ENCODE peak calls at places on chromosomes 3 and 15, in six cellular contexts. One of them, this sample, is unnamed.
A peak's percentile ranks its signal among the peaks of the same experiment; 100 is the strongest.

GRCh38 chr3:185779461-185779860 is 45.4 kb downstream of the IGF2BP2 start:
- DNase-seq in fibroblast of villous mesenchyme: no peak
- DNase-seq in activated T-helper 9 cell treated with anti-CD3 and anti-CD28 coated beads, Interleukin-2, amount 50 U/mL, for 16 hours: no peak
- DNase-seq in activated naive CD8-positive, alpha-beta T cell treated with anti-CD3 and anti-CD28 coated beads, Interleukin-2, amount 50 U/mL, for 24 hours: no peak
- DNase-seq in NCI-H1092: no peak
- DNase-seq in hypothalamus: no peak
- DNase-seq in this sample: no peak

GRCh38 chr3:32321095-32321835 is 70.4 kb upstream of the CMTM7 start:
- DNase-seq in fibroblast of villous mesenchyme: no peak
- DNase-seq in activated naive CD8-positive, alpha-beta T cell treated with anti-CD3 and anti-CD28 coated beads, Interleukin-2, amount 50 U/mL, for 24 hours: no peak
- DNase-seq in activated T-helper 9 cell treated with anti-CD3 and anti-CD28 coated beads, Interleukin-2, amount 50 U/mL, for 16 hours: no peak
- DNase-seq in NCI-H1092: peak; percentile 18
- DNase-seq in hypothalamus: no peak
- DNase-seq in this sample: no peak

GRCh38 chr3:43155464-43156121 is 49.7 kb upstream of the POMGNT2 start:
- DNase-seq in fibroblast of villous mesenchyme: peak; percentile 78
- DNase-seq in hypothalamus: no peak
- DNase-seq in activated naive CD8-positive, alpha-beta T cell treated with anti-CD3 and anti-CD28 coated beads, Interleukin-2, amount 50 U/mL, for 24 hours: no peak
- DNase-seq in activated T-helper 9 cell treated with anti-CD3 and anti-CD28 coated beads, Interleukin-2, amount 50 U/mL, for 16 hours: no peak
- DNase-seq in NCI-H1092: peak; percentile 9
- DNase-seq in this sample: no peak

GRCh38 chr3:32413845-32414526 is 22.3 kb downstream of the CMTM7 start:
- DNase-seq in hypothalamus: no peak
- DNase-seq in activated naive CD8-positive, alpha-beta T cell treated with anti-CD3 and anti-CD28 coated beads, Interleukin-2, amount 50 U/mL, for 24 hours: no peak
- DNase-seq in activated T-helper 9 cell treated with anti-CD3 and anti-CD28 coated beads, Interleukin-2, amount 50 U/mL, for 16 hours: no peak
- DNase-seq in fibroblast of villous mesenchyme: no peak
- DNase-seq in NCI-H1092: no peak
- DNase-seq in this sample: no peak

GRCh38 chr3:48607519-48607918 is 1.9 kb downstream of the UQCRC1 start:
- DNase-seq in activated T-helper 9 cell treated with anti-CD3 and anti-CD28 coated beads, Interleukin-2, amount 50 U/mL, for 16 hours: no peak
- DNase-seq in hypothalamus: no peak
- DNase-seq in NCI-H1092: no peak
- DNase-seq in fibroblast of villous mesenchyme: no peak
- DNase-seq in activated naive CD8-positive, alpha-beta T cell treated with anti-CD3 and anti-CD28 coated beads, Interleukin-2, amount 50 U/mL, for 24 hours: peak; percentile 27
- DNase-seq in this sample: no peak

GRCh38 chr3:14170569-14171159 is 7.7 kb downstream of the XPC start:
- DNase-seq in activated T-helper 9 cell treated with anti-CD3 and anti-CD28 coated beads, Interleukin-2, amount 50 U/mL, for 16 hours: no peak
- DNase-seq in NCI-H1092: no peak
- DNase-seq in activated naive CD8-positive, alpha-beta T cell treated with anti-CD3 and anti-CD28 coated beads, Interleukin-2, amount 50 U/mL, for 24 hours: no peak
- DNase-seq in hypothalamus: no peak
- DNase-seq in fibroblast of villous mesenchyme: peak; percentile 67
- DNase-seq in this sample: no peak

GRCh38 chr3:126026277-126026751 is 57.3 kb downstream of the ROPN1B start:
- DNase-seq in activated naive CD8-positive, alpha-beta T cell treated with anti-CD3 and anti-CD28 coated beads, Interleukin-2, amount 50 U/mL, for 24 hours: no peak
- DNase-seq in fibroblast of villous mesenchyme: no peak
- DNase-seq in hypothalamus: no peak
- DNase-seq in activated T-helper 9 cell treated with anti-CD3 and anti-CD28 coated beads, Interleukin-2, amount 50 U/mL, for 16 hours: no peak
- DNase-seq in NCI-H1092: no peak
- DNase-seq in this sample: no peak

GRCh38 chr3:127140501-127141460 is 52.1 kb upstream of the PRR23E start:
- DNase-seq in activated T-helper 9 cell treated with anti-CD3 and anti-CD28 coated beads, Interleukin-2, amount 50 U/mL, for 16 hours: no peak
- DNase-seq in hypothalamus: no peak
- DNase-seq in activated naive CD8-positive, alpha-beta T cell treated with anti-CD3 and anti-CD28 coated beads, Interleukin-2, amount 50 U/mL, for 24 hours: no peak
- DNase-seq in fibroblast of villous mesenchyme: no peak
- DNase-seq in NCI-H1092: no peak
- DNase-seq in this sample: no peak

GRCh38 chr3:194245474-194245873 is 105.7 kb downstream of the CPN2 start:
- DNase-seq in activated naive CD8-positive, alpha-beta T cell treated with anti-CD3 and anti-CD28 coated beads, Interleukin-2, amount 50 U/mL, for 24 hours: no peak
- DNase-seq in NCI-H1092: no peak
- DNase-seq in hypothalamus: no peak
- DNase-seq in activated T-helper 9 cell treated with anti-CD3 and anti-CD28 coated beads, Interleukin-2, amount 50 U/mL, for 16 hours: no peak
- DNase-seq in fibroblast of villous mesenchyme: no peak
- DNase-seq in this sample: no peak

GRCh38 chr3:52315977-52316764 is at the start of gene DNAH1:
- DNase-seq in activated T-helper 9 cell treated with anti-CD3 and anti-CD28 coated beads, Interleukin-2, amount 50 U/mL, for 16 hours: no peak
- DNase-seq in hypothalamus: no peak
- DNase-seq in activated naive CD8-positive, alpha-beta T cell treated with anti-CD3 and anti-CD28 coated beads, Interleukin-2, amount 50 U/mL, for 24 hours: no peak
- DNase-seq in NCI-H1092: no peak
- DNase-seq in fibroblast of villous mesenchyme: no peak
- DNase-seq in this sample: no peak

GRCh38 chr3:1348547-1348946 is 255.7 kb downstream of the CNTN6 start:
- DNase-seq in activated naive CD8-positive, alpha-beta T cell treated with anti-CD3 and anti-CD28 coated beads, Interleukin-2, amount 50 U/mL, for 24 hours: no peak
- DNase-seq in activated T-helper 9 cell treated with anti-CD3 and anti-CD28 coated beads, Interleukin-2, amount 50 U/mL, for 16 hours: no peak
- DNase-seq in NCI-H1092: no peak
- DNase-seq in fibroblast of villous mesenchyme: no peak
- DNase-seq in hypothalamus: no peak
- DNase-seq in this sample: no peak

GRCh38 chr15:63189955-63190691 is 717 bp downstream of the RAB8B start:
- DNase-seq in activated naive CD8-positive, alpha-beta T cell treated with anti-CD3 and anti-CD28 coated beads, Interleukin-2, amount 50 U/mL, for 24 hours: no peak
- DNase-seq in hypothalamus: no peak
- DNase-seq in activated T-helper 9 cell treated with anti-CD3 and anti-CD28 coated beads, Interleukin-2, amount 50 U/mL, for 16 hours: no peak
- DNase-seq in fibroblast of villous mesenchyme: no peak
- DNase-seq in NCI-H1092: no peak
- DNase-seq in this sample: no peak

GRCh38 chr15:57654136-57654845 is 52.2 kb upstream of the POLR2M start:
- DNase-seq in NCI-H1092: no peak
- DNase-seq in activated naive CD8-positive, alpha-beta T cell treated with anti-CD3 and anti-CD28 coated beads, Interleukin-2, amount 50 U/mL, for 24 hours: no peak
- DNase-seq in activated T-helper 9 cell treated with anti-CD3 and anti-CD28 coated beads, Interleukin-2, amount 50 U/mL, for 16 hours: no peak
- DNase-seq in hypothalamus: no peak
- DNase-seq in fibroblast of villous mesenchyme: peak; percentile 55
- DNase-seq in this sample: no peak

GRCh38 chr15:72288796-72289596 is 16.6 kb upstream of the PARP6 start:
- DNase-seq in fibroblast of villous mesenchyme: no peak
- DNase-seq in activated naive CD8-positive, alpha-beta T cell treated with anti-CD3 and anti-CD28 coated beads, Interleukin-2, amount 50 U/mL, for 24 hours: no peak
- DNase-seq in hypothalamus: no peak
- DNase-seq in NCI-H1092: no peak
- DNase-seq in activated T-helper 9 cell treated with anti-CD3 and anti-CD28 coated beads, Interleukin-2, amount 50 U/mL, for 16 hours: no peak
- DNase-seq in this sample: no peak

GRCh38 chr15:99495430-99496301 is 70.1 kb upstream of the MEF2A start:
- DNase-seq in NCI-H1092: no peak
- DNase-seq in fibroblast of villous mesenchyme: peak; percentile 49
- DNase-seq in hypothalamus: no peak
- DNase-seq in activated T-helper 9 cell treated with anti-CD3 and anti-CD28 coated beads, Interleukin-2, amount 50 U/mL, for 16 hours: no peak
- DNase-seq in activated naive CD8-positive, alpha-beta T cell treated with anti-CD3 and anti-CD28 coated beads, Interleukin-2, amount 50 U/mL, for 24 hours: no peak
- DNase-seq in this sample: no peak

GRCh38 chr3:198107840-198108734 is 148.1 kb downstream of the LMLN start:
- DNase-seq in fibroblast of villous mesenchyme: no peak
- DNase-seq in activated T-helper 9 cell treated with anti-CD3 and anti-CD28 coated beads, Interleukin-2, amount 50 U/mL, for 16 hours: no peak
- DNase-seq in activated naive CD8-positive, alpha-beta T cell treated with anti-CD3 and anti-CD28 coated beads, Interleukin-2, amount 50 U/mL, for 24 hours: no peak
- DNase-seq in hypothalamus: no peak
- DNase-seq in NCI-H1092: no peak
- DNase-seq in this sample: no peak